ENCODE peak calls at places on chromosomes 6 and 20, in five cellular contexts. C is astrocyte of the spinal cord, D is T-helper 17 cell, X is NCI-H460, O is activated gamma-delta T cell. G is an unnamed sample.

GRCh38 chr6:54801669-54802068 is 44.9 kb upstream of the FAM83B start:
- DNase-seq in C (peak), D (no peak), X (peak), O (no peak), G (peak)

GRCh38 chr6:107368471-107368870 is 90.9 kb downstream of the PDSS2 start:
- DNase-seq in C (no peak), D (no peak), X (no peak), O (no peak), G (no peak)

GRCh38 chr6:134425521-134426316 is 107.8 kb upstream of the SGK1 start:
- DNase-seq in C (peak), D (no peak), X (no peak), O (no peak), G (no peak)

GRCh38 chr6:79544299-79544927 is 7.2 kb upstream of the LCA5 start:
- DNase-seq in C (peak), D (no peak), X (no peak), O (no peak), G (no peak)

GRCh38 chr20:17381701-17382100 is 149.5 kb downstream of the BFSP1 start:
- DNase-seq in C (no peak), D (no peak), X (no peak), O (no peak), G (no peak)

GRCh38 chr6:96391776-96392175 is 129.8 kb upstream of the UFL1 start:
- DNase-seq in C (peak), D (no peak), X (no peak), O (no peak), G (peak)

GRCh38 chr6:42320762-42321161 is 103.1 kb upstream of the MRPS10 start:
- DNase-seq in C (peak), D (no peak), X (no peak), O (no peak), G (no peak)

GRCh38 chr6:154448448-154449096 is 61.9 kb downstream of the CNKSR3 start:
- DNase-seq in C (peak), D (no peak), X (no peak), O (no peak), G (peak)

GRCh38 chr6:161225677-161226004 is 48.2 kb downstream of the AGPAT4 start:
- DNase-seq in C (no peak), D (no peak), X (no peak), O (no peak), G (peak)

GRCh38 chr20:45432294-45432693 is 16.4 kb downstream of the PIGT start:
- DNase-seq in C (no peak), D (no peak), X (no peak), O (no peak), G (no peak)

GRCh38 chr6:99458319-99458718 is 33.2 kb upstream of the PNISR start:
- DNase-seq in C (peak), D (no peak), X (no peak), O (no peak), G (no peak)

GRCh38 chr6:6469074-6469473 is 119.4 kb upstream of the LY86 start:
- DNase-seq in C (no peak), D (no peak), X (peak), O (no peak), G (peak)

G was measured in trophoblast cell.